ENCODE peak calls at places on chromosomes 6 and 20, in six cellular contexts. O is GM12878; G is CD8-positive, alpha-beta T cell; E is pancreas; I is left ventricle myocardium inferior; M is B cell. C is an unnamed sample.

GRCh38 chr6:45951771-45952529 is 63.7 kb downstream of the CLIC5 start:
- DNase-seq in E (no peak), I (no peak), G (no peak), O (no peak), M (no peak), C (no peak)

GRCh38 chr6:38673397-38674165 is 29.4 kb downstream of the GLO1 start:
- DNase-seq in E (no peak), I (no peak), M (no peak), O (peak; percentile 23), G (no peak), C (no peak)

GRCh38 chr6:7147051-7147671 is 39.4 kb downstream of the RREB1 start:
- DNase-seq in I (no peak), O (no peak), E (no peak), M (no peak), G (no peak), C (no peak)

GRCh38 chr6:26520088-26520839 is 17.9 kb upstream of the HMGN4 start:
- DNase-seq in I (no peak), O (no peak), E (no peak), G (no peak), M (no peak), C (peak; percentile 47)

GRCh38 chr6:161374971-161375873 is 101.4 kb upstream of the AGPAT4 start:
- DNase-seq in G (no peak), I (peak; percentile 62), O (no peak), M (no peak), E (peak; percentile 43), C (peak; percentile 23)

GRCh38 chr6:47161176-47161687 is 119.1 kb upstream of the ADGRF1 start:
- DNase-seq in I (no peak), E (peak; percentile 47), M (no peak), O (no peak), G (no peak), C (no peak)

GRCh38 chr20:51481311-51481997 is 61.1 kb downstream of the NFATC2 start:
- DNase-seq in M (no peak), G (peak; percentile 51), I (no peak), O (no peak), E (no peak), C (no peak)

GRCh38 chr6:27287751-27288135 is 24.3 kb downstream of the POM121L2 start:
- DNase-seq in E (no peak), O (no peak), I (no peak), M (no peak), G (no peak), C (no peak)

GRCh38 chr20:19012671-19013070 is 199.1 kb downstream of the SCP2D1 start:
- DNase-seq in M (no peak), G (no peak), I (no peak), O (no peak), E (no peak), C (no peak)

GRCh38 chr20:34512266-34512954 is 3.8 kb upstream of the DYNLRB1 start:
- DNase-seq in E (no peak), M (no peak), I (no peak), G (no peak), O (no peak), C (no peak)

GRCh38 chr20:56793916-56794315 is 164.8 kb downstream of the TFAP2C start:
- DNase-seq in M (no peak), E (no peak), O (no peak), G (no peak), I (no peak), C (no peak)

GRCh38 chr6:98759459-98759858 is 74.9 kb upstream of the POU3F2 start:
- DNase-seq in I (no peak), E (no peak), G (no peak), O (no peak), M (no peak), C (no peak)
- TF ChIP-seq CTCF in I (no peak), E (no peak), G (no peak), O (no peak), M (no peak), C (no peak)

GRCh38 chr6:163328411-163328810 is 86.1 kb upstream of the QKI start:
- DNase-seq in G (no peak), O (no peak), E (no peak), I (no peak), M (no peak), C (no peak)

GRCh38 chr6:163332575-163332974 is 81.9 kb upstream of the QKI start:
- DNase-seq in E (no peak), O (no peak), G (no peak), I (no peak), M (no peak), C (no peak)

GRCh38 chr6:163327936-163328335 is 86.6 kb upstream of the QKI start:
- DNase-seq in I (no peak), M (no peak), E (no peak), G (no peak), O (no peak), C (no peak)

GRCh38 chr6:163331245-163331644 is 83.3 kb upstream of the QKI start:
- DNase-seq in G (no peak), E (no peak), I (no peak), M (no peak), O (no peak), C (no peak)

DNA sequence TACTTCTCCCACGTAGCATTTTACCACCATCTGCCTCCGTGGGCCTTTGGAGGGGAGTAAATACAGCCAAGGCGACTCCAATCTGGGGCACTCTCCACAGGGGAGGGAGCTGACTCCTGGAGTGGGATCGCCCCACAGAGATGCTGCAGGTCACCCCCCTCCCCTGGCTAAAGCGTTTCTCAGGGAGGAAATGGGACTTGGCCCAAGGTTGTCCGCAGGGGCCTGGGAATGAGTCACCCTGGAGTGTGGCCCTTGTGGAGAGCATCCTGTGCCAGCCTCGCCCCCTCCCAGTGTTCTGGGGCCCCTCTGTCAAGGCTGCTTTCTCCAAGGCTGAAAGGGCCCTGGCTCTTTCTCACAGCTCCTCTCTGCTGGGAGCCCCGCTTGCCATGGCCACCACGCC is 84.5 kb upstream of the QKI start:
- DNase-seq in M (no peak), O (no peak), I (no peak), E (no peak), G (no peak), C (no peak)
- TF ChIP-seq CTCF in M (no peak), O (no peak), I (no peak), E (no peak), G (no peak), C (no peak)

DNA sequence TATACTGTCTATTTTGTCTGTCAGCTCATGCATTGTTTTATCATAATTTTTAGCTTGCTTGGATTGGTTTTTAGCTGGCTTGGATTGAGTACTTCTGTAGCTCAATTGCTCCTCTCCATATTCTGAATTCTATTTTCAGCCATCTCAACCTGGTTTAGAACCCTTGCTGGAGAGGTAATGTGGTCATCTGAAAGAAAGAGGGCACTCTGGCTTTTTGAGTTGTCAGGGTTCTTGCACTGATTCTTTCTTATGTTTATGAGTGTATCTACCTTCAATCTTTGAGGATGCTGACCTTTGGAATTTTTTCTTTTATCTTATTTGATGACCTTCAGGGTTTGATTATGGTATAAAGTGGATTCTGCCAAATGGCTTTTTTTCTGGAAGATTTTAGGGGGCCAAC is 632.7 kb upstream of the ID4 start:
- DNase-seq in G (no peak), O (no peak), M (no peak), I (no peak), E (no peak), C (no peak)
- TF ChIP-seq CTCF in G (no peak), O (no peak), M (no peak), I (no peak), E (no peak), C (no peak)

GRCh38 chr6:122285292-122285913 is 114.0 kb upstream of the HSF2 start:
- DNase-seq in O (no peak), I (no peak), G (no peak), M (no peak), E (no peak), C (no peak)

GRCh38 chr6:122286512-122286911 is 112.9 kb upstream of the HSF2 start:
- DNase-seq in O (no peak), E (no peak), I (no peak), G (no peak), M (no peak), C (no peak)

GRCh38 chr6:122284848-122285247 is 114.6 kb upstream of the HSF2 start:
- DNase-seq in I (no peak), E (no peak), O (no peak), M (no peak), G (no peak), C (no peak)

GRCh38 chr6:122289721-122290501 is 109.5 kb upstream of the HSF2 start:
- DNase-seq in M (no peak), E (no peak), O (no peak), I (no peak), G (no peak), C (no peak)
- TF ChIP-seq CTCF in M (no peak), E (no peak), O (no peak), I (peak; percentile 55), G (no peak), C (no peak)

DNA sequence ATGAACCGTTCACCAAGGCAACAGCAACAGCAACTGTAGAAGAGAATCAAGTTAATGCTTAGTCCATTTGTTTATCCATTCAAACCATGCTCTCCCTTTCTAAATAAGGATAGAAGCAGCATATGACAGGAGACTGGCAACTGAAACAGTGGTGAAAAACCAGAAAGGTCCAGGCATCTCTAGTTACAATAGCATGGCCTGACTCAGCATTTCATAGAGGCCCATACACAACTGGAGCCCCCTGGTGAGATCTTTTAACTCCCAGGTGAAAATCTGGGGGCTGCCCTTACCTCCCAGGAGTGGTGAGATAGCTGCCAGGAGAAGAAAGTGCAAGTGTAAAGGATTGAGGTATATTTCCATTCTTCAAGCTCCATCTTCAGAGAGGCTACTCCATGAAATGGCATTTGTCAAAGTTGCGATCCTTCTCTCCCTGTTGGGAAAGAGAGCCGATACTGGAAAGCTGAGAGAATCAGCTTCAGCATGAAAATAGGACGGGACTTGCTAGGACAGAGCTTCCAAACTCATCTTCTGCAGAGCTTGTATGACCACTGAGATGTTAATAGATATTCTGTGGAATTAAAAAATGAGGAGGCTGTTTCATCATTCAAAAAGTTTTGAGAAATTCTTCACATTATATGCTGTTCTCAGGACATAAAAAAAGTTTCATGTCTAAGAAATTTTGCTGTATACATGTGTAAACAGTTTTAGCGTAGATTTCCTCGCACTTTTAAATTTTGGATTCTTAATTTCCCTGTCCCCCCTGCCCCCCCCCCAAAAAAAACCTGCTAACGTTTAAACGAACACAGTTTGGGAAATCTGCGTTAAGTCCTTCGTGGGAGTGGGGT is 10.9 kb upstream of the SLC2A12 start:
- DNase-seq in O (no peak), G (no peak), M (peak; percentile 9), I (no peak), E (no peak), C (no peak)
- TF ChIP-seq CTCF in O (no peak), G (no peak), M (no peak), I (no peak), E (no peak), C (no peak)

DNA sequence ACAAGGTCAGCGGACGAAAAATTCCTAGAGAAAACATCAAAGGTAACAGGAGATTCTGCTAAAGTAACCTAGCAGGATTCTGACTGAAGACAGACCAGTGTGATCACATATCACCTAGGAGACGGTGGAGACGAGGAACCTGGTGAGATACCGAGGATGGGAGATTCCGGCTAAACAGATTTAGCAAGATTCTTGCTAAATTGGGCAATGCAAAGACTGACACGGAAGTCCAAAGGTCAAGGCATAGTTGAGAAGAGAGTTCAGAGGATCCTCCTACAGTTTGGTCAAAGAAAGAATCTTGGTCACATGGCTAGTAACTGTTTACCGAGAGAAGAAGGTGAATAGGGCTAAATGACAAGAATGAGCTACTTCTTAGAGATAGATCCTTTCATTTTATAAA is 61.1 kb downstream of the TMEM170B start:
- DNase-seq in M (no peak), O (no peak), I (no peak), E (no peak), G (no peak), C (no peak)
- TF ChIP-seq CTCF in M (no peak), O (no peak), I (no peak), E (no peak), G (no peak), C (no peak)

C was measured in nephron progenitor cell.